ENCODE peak calls at places on chromosomes 7 and 10, in eight cellular contexts. R is transverse colon, V is breast epithelium, G is GM12878, W is body of pancreas, J is heart left ventricle, Z is A549, C is stomach. X is an unnamed sample.

GRCh38 chr10:24419067-24419466 is 210.1 kb downstream of the KIAA1217 start:
- DNase-seq in R (no peak), V (no peak), G (no peak), W (no peak), J (no peak), Z (no peak), C (no peak), X (no peak)

GRCh38 chr10:126571203-126571602 is 99.3 kb downstream of the C10orf90 start:
- DNase-seq in R (no peak), V (no peak), G (no peak), W (peak), J (no peak), Z (no peak), C (no peak), X (no peak)

GRCh38 chr7:26159243-26159642 is 7.2 kb downstream of the NFE2L3 start:
- DNase-seq in R (no peak), V (no peak), G (no peak), W (no peak), J (no peak), Z (no peak), C (no peak), X (no peak)

GRCh38 chr10:45453639-45454250 is 79.7 kb downstream of the ALOX5 start:
- DNase-seq in R (no peak), V (no peak), G (no peak), W (no peak), J (no peak), Z (no peak), C (no peak), X (no peak)

GRCh38 chr10:14009315-14010082 is 321.2 kb downstream of the FRMD4A start:
- DNase-seq in R (no peak), V (no peak), G (peak), W (no peak), J (no peak), Z (no peak), C (no peak), X (no peak)

GRCh38 chr7:80060218-80060806 is 74.3 kb upstream of the GNAI1 start:
- DNase-seq in R (no peak), V (no peak), G (no peak), W (no peak), J (no peak), Z (peak), C (no peak), X (no peak)

GRCh38 chr10:102832987-102833386 is 4.2 kb downstream of the CYP17A1 start:
- DNase-seq in R (no peak), V (no peak), G (no peak), W (no peak), J (no peak), Z (no peak), C (no peak), X (no peak)

GRCh38 chr10:110802090-110802489 is 69.6 kb upstream of the PDCD4 start:
- DNase-seq in R (no peak), V (no peak), G (no peak), W (peak), J (no peak), Z (no peak), C (no peak), X (no peak)

GRCh38 chr10:92567952-92568600 is 5.8 kb downstream of the IDE start:
- DNase-seq in R (no peak), V (no peak), G (no peak), W (no peak), J (no peak), Z (no peak), C (no peak), X (no peak)

GRCh38 chr10:92242910-92243671 is 47.8 kb downstream of the CPEB3 start:
- DNase-seq in R (peak), V (peak), G (no peak), W (peak), J (no peak), Z (no peak), C (peak), X (peak)

GRCh38 chr10:31000071-31000787 is 31.4 kb downstream of the ZNF438 start:
- DNase-seq in R (no peak), V (no peak), G (no peak), W (no peak), J (no peak), Z (no peak), C (no peak), X (no peak)

GRCh38 chr10:6089334-6090219 is 743 bp downstream of the RBM17 start:
- DNase-seq in R (peak), V (no peak), G (no peak), W (peak), J (peak), Z (no peak), C (no peak), X (no peak)

GRCh38 chr7:74307738-74308505 is 18.7 kb downstream of the CLIP2 start:
- DNase-seq in R (no peak), V (no peak), G (no peak), W (peak), J (no peak), Z (no peak), C (peak), X (no peak)

GRCh38 chr10:100006241-100006886 is 3.4 kb downstream of the DNMBP start:
- DNase-seq in R (no peak), V (no peak), G (peak), W (no peak), J (no peak), Z (peak), C (no peak), X (peak)

GRCh38 chr10:43126759-43127424 is 11.4 kb upstream of the CSGALNACT2 start:
- DNase-seq in R (peak), V (peak), G (no peak), W (no peak), J (no peak), Z (no peak), C (peak), X (no peak)

GRCh38 chr7:48505061-48505460 is 333.8 kb downstream of the ABCA13 start:
- DNase-seq in R (no peak), V (no peak), G (no peak), W (no peak), J (no peak), Z (no peak), C (no peak), X (no peak)

DNA sequence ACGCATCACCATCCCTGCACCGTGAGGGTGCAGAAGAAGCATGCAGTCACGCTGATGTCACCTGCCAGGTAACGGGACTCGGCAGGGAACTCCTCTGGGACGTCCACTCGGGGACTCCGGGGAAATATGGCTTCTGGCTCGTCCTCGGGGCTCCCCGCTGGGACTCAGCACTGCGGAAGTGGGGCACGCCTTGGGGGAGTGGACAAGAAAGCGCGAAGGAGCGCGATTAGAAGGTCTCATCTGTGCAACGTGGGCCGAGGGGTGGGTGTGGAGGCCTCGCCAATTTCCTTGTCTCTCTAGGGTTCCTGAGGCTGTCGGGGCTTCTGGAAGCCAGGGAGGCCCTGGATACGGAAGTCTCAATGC is 949 bp downstream of the ANKMY2 start:
- DNase-seq in R (peak), V (peak), G (no peak), W (peak), J (peak), Z (peak), C (peak), X (peak)
- TF ChIP-seq POLR2A in R (peak), V (no peak), G (no peak), W (no peak), J (no peak), Z (peak), C (no peak), X (no peak)

GRCh38 chr7:131629203-131629871 is 72.9 kb upstream of the PODXL start:
- DNase-seq in R (no peak), V (no peak), G (no peak), W (no peak), J (peak), Z (peak), C (no peak), X (peak)
- TF ChIP-seq POLR2A in R (no peak), V (no peak), G (no peak), W (no peak), J (no peak), Z (no peak), C (no peak), X (no peak)

GRCh38 chr10:78976825-78977760 is 91.7 kb upstream of the ZMIZ1 start:
- DNase-seq in R (no peak), V (no peak), G (no peak), W (no peak), J (peak), Z (no peak), C (no peak), X (no peak)

GRCh38 chr10:78973901-78974408 is 94.8 kb upstream of the ZMIZ1 start:
- DNase-seq in R (no peak), V (peak), G (no peak), W (peak), J (peak), Z (peak), C (no peak), X (no peak)

GRCh38 chr10:78972947-78973900 is 95.5 kb upstream of the ZMIZ1 start:
- DNase-seq in R (peak), V (peak), G (peak), W (peak), J (peak), Z (peak), C (peak), X (peak)

GRCh38 chr10:78972160-78972946 is 96.4 kb upstream of the ZMIZ1 start:
- DNase-seq in R (peak), V (peak), G (no peak), W (peak), J (peak), Z (peak), C (peak), X (peak)

GRCh38 chr10:78974409-78975317 is 94.1 kb upstream of the ZMIZ1 start:
- DNase-seq in R (peak), V (peak), G (no peak), W (peak), J (peak), Z (peak), C (peak), X (peak)
- TF ChIP-seq POLR2A in R (no peak), V (no peak), G (no peak), W (peak), J (no peak), Z (no peak), C (no peak), X (no peak)

DNA sequence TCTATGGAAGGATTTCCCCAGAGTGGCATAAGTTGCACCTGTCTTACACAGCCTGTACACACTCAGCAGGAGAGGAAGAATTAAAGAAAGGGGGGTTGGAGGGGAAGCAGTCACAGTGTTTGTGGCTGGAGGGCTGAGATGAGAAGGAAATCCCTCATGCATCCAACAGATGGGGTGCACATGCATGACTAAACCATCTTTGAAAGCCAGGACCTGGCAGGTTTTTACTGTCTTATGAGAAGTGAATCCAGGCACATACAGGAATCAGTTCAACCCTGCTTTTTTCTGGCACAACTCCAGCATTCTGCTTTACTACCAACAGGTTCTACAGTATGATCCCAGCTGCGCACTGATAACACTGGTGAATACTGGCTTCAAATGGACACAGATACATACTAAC is 107.7 kb downstream of the CACNA2D1 start:
- DNase-seq in R (no peak), V (no peak), G (no peak), W (peak), J (no peak), Z (no peak), C (no peak), X (no peak)
- TF ChIP-seq POLR2A in R (no peak), V (no peak), G (no peak), W (no peak), J (no peak), Z (no peak), C (no peak), X (no peak)

DNA sequence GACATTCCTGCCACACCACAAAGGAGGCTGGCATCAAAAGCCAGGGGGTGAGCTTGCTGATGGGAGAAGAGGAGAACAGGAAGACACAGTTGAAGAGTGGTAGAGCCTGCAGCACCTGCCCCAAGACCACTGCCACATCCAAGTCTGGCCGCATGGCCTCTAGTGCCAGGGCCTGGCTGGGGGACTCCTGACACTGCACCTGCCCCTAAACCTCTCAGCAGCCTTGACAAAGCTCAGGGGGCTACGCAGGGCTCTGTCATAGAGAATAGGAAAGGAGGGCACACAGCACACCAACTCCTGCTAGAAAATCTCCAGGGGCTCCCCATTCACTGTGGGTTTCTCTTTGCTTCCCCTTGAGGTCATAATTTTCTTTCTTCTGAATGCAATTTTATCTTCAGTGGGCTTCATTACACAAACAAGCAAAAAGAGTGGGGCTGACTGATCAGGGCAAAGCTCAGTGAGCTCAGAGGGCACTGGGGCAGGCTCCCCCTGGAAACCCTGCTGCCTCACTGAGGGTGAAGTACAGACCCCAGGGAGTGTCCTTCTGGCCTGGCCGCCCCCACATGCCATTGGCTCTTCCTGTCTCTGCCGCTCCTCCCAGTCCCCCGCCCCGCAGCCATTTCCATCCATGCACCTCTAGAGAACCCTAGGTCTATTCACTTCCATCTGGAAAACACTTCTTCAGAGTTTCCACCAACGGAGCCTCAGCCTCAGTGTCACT is 37.2 kb downstream of the VOPP1 start:
- DNase-seq in R (no peak), V (no peak), G (no peak), W (no peak), J (no peak), Z (no peak), C (no peak), X (no peak)
- TF ChIP-seq POLR2A in R (no peak), V (no peak), G (peak), W (no peak), J (no peak), Z (no peak), C (no peak), X (no peak)

DNA sequence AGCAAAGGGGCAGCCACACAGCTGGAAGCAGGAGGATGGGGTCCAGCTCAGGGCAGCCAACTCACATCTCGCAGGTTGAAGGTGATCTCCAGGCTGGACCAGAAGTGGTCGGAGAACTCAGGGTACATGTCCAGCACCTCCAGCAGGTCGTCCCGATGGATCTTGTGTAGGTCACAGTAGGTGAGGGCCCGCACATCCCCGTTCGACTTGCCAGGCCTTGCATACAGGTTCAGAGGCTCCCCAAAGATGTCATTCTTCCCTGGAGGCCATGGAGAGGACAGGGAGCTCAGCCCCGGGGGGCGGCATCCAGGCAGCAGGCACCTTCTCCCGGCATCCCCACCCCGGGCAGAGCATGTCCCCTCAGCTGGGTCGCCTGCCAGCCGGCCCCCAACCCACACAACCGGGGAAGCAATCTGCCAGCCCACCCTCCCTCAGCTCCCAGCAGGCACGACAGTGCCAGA is 29.3 kb downstream of the KCNH2 start:
- DNase-seq in R (no peak), V (no peak), G (no peak), W (no peak), J (peak), Z (no peak), C (no peak), X (no peak)
- TF ChIP-seq POLR2A in R (no peak), V (no peak), G (no peak), W (no peak), J (no peak), Z (no peak), C (no peak), X (no peak)

GRCh38 chr10:29689001-29689400 is 54.2 kb upstream of the SVIL start:
- DNase-seq in R (no peak), V (no peak), G (no peak), W (no peak), J (no peak), Z (no peak), C (no peak), X (no peak)
- TF ChIP-seq POLR2A in R (no peak), V (no peak), G (no peak), W (no peak), J (no peak), Z (no peak), C (no peak), X (no peak)

DNA sequence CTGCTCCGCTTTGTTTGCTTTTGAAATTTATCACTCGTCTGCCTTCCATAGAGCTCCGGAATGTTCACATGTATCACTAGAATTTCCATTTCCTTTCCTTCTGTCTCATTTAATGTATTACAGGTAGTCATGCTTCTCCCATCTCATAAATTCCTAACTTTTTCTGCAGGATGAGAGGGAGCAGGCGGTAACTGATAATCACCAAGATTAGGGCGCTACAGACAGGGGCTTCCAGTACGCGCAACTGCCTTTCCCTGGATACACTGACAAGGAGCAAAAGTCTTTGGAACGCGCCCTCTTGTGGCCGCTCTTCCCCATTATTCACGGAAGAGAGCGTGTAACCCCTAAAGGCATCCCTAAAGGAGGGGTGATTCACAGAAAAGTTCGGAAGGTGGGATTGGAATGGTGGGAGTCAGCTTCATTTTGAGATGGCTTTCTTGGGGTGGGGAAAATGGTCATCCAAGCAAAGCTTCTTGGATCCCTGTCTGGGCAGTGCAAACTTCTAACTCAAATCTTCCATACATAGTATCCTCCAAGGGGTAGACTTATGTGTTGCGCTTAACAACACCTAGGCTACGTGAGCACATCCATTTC is 6.5 kb downstream of the INHBA start:
- DNase-seq in R (peak), V (no peak), G (no peak), W (peak), J (peak), Z (peak), C (peak), X (peak)
- TF ChIP-seq POLR2A in R (no peak), V (no peak), G (no peak), W (no peak), J (no peak), Z (no peak), C (no peak), X (no peak)

GRCh38 chr7:94656925-94657731 is 1.2 kb upstream of the SGCE start:
- DNase-seq in R (no peak), V (no peak), G (no peak), W (no peak), J (no peak), Z (no peak), C (no peak), X (no peak)
- TF ChIP-seq POLR2A in R (no peak), V (no peak), G (no peak), W (peak), J (no peak), Z (no peak), C (no peak), X (no peak)

DNA sequence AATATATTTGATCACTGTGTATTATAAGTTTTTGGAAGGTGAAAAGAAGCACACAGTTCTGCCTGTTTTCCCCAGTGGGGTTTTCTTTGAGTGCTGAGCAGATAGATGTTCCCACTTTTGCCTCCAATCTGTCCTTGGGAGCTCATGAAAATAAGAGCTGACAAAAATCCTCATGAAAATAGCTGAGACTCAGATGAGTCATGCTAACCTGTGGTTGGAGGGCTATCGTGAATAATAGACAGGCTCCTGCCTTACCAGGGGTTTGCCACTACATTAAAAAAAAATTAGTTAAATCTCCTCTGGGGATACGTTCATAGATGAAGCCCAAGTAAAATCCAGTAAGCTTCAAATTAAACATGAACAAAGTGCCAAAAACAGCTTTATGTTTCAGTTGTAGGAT is 10.9 kb upstream of the AOAH start:
- DNase-seq in R (no peak), V (no peak), G (no peak), W (no peak), J (no peak), Z (no peak), C (no peak), X (no peak)
- TF ChIP-seq POLR2A in R (no peak), V (no peak), G (no peak), W (no peak), J (no peak), Z (no peak), C (no peak), X (no peak)

X was measured in uterus.